ENCODE peak calls at places on chromosomes 2 and 18, in four cellular contexts. I, F, L and R are unnamed samples.

GRCh38 chr2:62627667-62628066 is 77.8 kb upstream of the EHBP1 start:
- DNase-seq in F (no peak), I (no peak), L (no peak), R (no peak)

GRCh38 chr2:23537991-23538390 is 153.0 kb downstream of the KLHL29 start:
- DNase-seq in I (no peak), F (no peak), L (peak; percentile 40), R (no peak)

GRCh38 chr18:38790303-38790702 is 1224.7 kb upstream of the CELF4 start:
- DNase-seq in L (no peak), I (no peak), F (no peak), R (no peak)

GRCh38 chr2:240433973-240434727 is 1.3 kb upstream of the GPC1 start:
- DNase-seq in I (peak; percentile 22), L (peak; percentile 95), F (no peak), R (peak; percentile 37)

GRCh38 chr2:11292464-11293255 is 51.8 kb downstream of the ROCK2 start:
- DNase-seq in I (no peak), L (peak; percentile 51), F (no peak), R (no peak)

GRCh38 chr2:174802459-174802858 is 38.2 kb upstream of the CHRNA1 start:
- DNase-seq in L (no peak), F (no peak), I (no peak), R (no peak)

GRCh38 chr2:11698009-11698922 is 28.3 kb upstream of the NTSR2 start:
- DNase-seq in L (peak; percentile 76), F (no peak), I (peak; percentile 50), R (no peak)

GRCh38 chr2:232535761-232536530 is 3.5 kb upstream of the CHRNG start:
- DNase-seq in I (no peak), F (no peak), L (no peak), R (no peak)

GRCh38 chr18:42514522-42514921 is 559.5 kb downstream of the PIK3C3 start:
- DNase-seq in I (no peak), F (no peak), L (peak; percentile 34), R (peak; percentile 86)

GRCh38 chr18:32267463-32267862 is 77.6 kb downstream of the MEP1B start:
- DNase-seq in I (no peak), L (no peak), F (no peak), R (no peak)

GRCh38 chr2:39737661-39738060 is 41.4 kb downstream of the THUMPD2 start:
- DNase-seq in F (no peak), I (no peak), L (peak; percentile 82), R (no peak)

GRCh38 chr18:51802589-51802988 is 537.4 kb upstream of the DCC start:
- DNase-seq in F (no peak), L (no peak), I (no peak), R (no peak)

GRCh38 chr2:229454934-229455631 is 184.0 kb upstream of the PID1 start:
- DNase-seq in I (no peak), F (no peak), L (peak; percentile 91), R (no peak)

GRCh38 chr2:26299488-26300092 is 46.4 kb upstream of the SELENOI start:
- DNase-seq in I (no peak), L (peak; percentile 80), F (peak; percentile 13), R (no peak)

GRCh38 chr18:55096261-55097026 is 137.2 kb upstream of the CCDC68 start:
- DNase-seq in F (no peak), I (no peak), L (peak; percentile 69), R (no peak)

GRCh38 chr2:106642679-106643078 is 155.5 kb downstream of the CD8B2 start:
- DNase-seq in F (no peak), L (no peak), I (no peak), R (no peak)

GRCh38 chr2:172200495-172201085 is 97.9 kb upstream of the DLX2 start:
- DNase-seq in I (no peak), L (peak; percentile 70), F (no peak), R (no peak)

GRCh38 chr18:8998481-8999217 is 103.8 kb upstream of the NDUFV2 start:
- DNase-seq in I (no peak), F (no peak), L (peak; percentile 56), R (no peak)

GRCh38 chr2:180707175-180707866 is 273.1 kb upstream of the UBE2E3 start:
- DNase-seq in L (no peak), I (no peak), F (no peak), R (no peak)

GRCh38 chr2:65370387-65371093 is 61.9 kb downstream of the SPRED2 start:
- DNase-seq in L (no peak), I (no peak), F (no peak), R (no peak)

GRCh38 chr18:37565138-37565984 is at the start of gene CELF4:
- DNase-seq in L (no peak), F (no peak), I (no peak), R (no peak)

GRCh38 chr18:26549103-26549485 is 741 bp upstream of the KCTD1 start:
- DNase-seq in I (no peak), L (peak; percentile 45), F (no peak), R (no peak)

GRCh38 chr2:50490991-50491390 is 540.9 kb downstream of the NRXN1 start:
- DNase-seq in I (no peak), F (no peak), L (no peak), R (no peak)

GRCh38 chr2:173468394-173468793 is 113.7 kb downstream of the CDCA7 start:
- DNase-seq in L (no peak), F (no peak), I (no peak), R (no peak)

GRCh38 chr2:240935101-240935876 is 29.2 kb downstream of the CROCC2 start:
- DNase-seq in I (no peak), L (no peak), F (no peak), R (no peak)

GRCh38 chr2:56239437-56239836 is 55.6 kb downstream of the CCDC85A start:
- DNase-seq in F (no peak), L (peak; percentile 38), I (no peak), R (no peak)

GRCh38 chr2:85504434-85505261 is 34.3 kb upstream of the MAT2A start:
- DNase-seq in I (no peak), F (no peak), L (peak; percentile 91), R (peak; percentile 99)

GRCh38 chr2:176931588-176932563 is 280.7 kb upstream of the HNRNPA3 start:
- DNase-seq in F (no peak), L (peak; percentile 16), I (no peak), R (peak; percentile 60)

GRCh38 chr2:99940963-99941362 is 201.4 kb downstream of the AFF3 start:
- DNase-seq in L (peak; percentile 11), I (no peak), F (no peak), R (peak; percentile 19)

GRCh38 chr2:211599146-211599545 is 939.5 kb downstream of the ERBB4 start:
- DNase-seq in L (no peak), I (no peak), F (no peak), R (no peak)

GRCh38 chr2:44295113-44295512 is 19.8 kb downstream of the SLC3A1 start:
- DNase-seq in F (no peak), I (no peak), L (no peak), R (no peak)

GRCh38 chr18:75097491-75098225 is 111.3 kb downstream of the PTGR3 start:
- DNase-seq in I (no peak), L (no peak), F (no peak), R (no peak)

GRCh38 chr2:144183744-144184143 is 336.2 kb downstream of the ZEB2 start:
- DNase-seq in I (no peak), F (peak; percentile 42), L (no peak), R (no peak)

GRCh38 chr18:79507546-79508480 is 112.1 kb downstream of the NFATC1 start:
- DNase-seq in I (peak; percentile 85), F (no peak), L (peak; percentile 70), R (peak; percentile 7)

GRCh38 chr2:219688560-219689445 is 61.4 kb downstream of the SLC4A3 start:
- DNase-seq in L (peak; percentile 94), F (no peak), I (peak; percentile 23), R (no peak)

GRCh38 chr2:19313553-19313952 is 44.9 kb downstream of the OSR1 start:
- DNase-seq in I (no peak), F (no peak), L (no peak), R (no peak)

GRCh38 chr2:19320813-19321212 is 37.6 kb downstream of the OSR1 start:
- DNase-seq in F (no peak), I (no peak), L (no peak), R (no peak)

GRCh38 chr2:19321946-19322345 is 36.5 kb downstream of the OSR1 start:
- DNase-seq in F (no peak), I (no peak), L (peak; percentile 53), R (no peak)

GRCh38 chr2:19319698-19320097 is 38.7 kb downstream of the OSR1 start:
- DNase-seq in I (no peak), F (no peak), L (no peak), R (no peak)

GRCh38 chr2:19319064-19319463 is 39.4 kb downstream of the OSR1 start:
- DNase-seq in F (no peak), I (no peak), L (no peak), R (no peak)
- H3K4me3 ChIP-seq in F (no peak overlapping the region), I (no peak overlapping the region), L (no peak overlapping the region), R (no peak overlapping the region)

DNA sequence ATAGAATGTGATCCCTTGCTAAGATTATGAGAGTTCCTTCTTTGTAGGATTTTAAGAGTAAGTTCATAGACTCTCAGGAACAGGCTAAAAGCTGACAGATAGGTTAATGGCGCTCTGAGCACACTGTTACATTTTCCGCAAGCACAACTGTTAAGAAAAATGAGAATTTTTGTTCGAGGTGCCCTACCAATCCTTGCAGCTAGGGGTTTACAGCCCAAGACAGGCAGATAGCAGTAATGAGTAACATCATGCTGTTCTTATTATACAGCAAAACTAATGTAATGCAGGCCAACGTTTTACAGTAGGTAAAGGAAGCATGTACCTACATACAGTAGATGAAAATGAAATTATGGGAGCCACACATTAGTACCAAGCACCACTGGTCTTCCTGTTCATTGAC is 11.2 kb upstream of the BOD1L2 start:
- DNase-seq in F (no peak), I (no peak), L (no peak), R (no peak)
- TF ChIP-seq CTCF in F (no peak), I (no peak), L (peak; percentile 43), R (peak; percentile 24)

GRCh38 chr18:14964002-14964401 is 216.0 kb downstream of the ANKRD30B start:
- DNase-seq in I (no peak), F (no peak), L (no peak), R (no peak)
- H3K4me3 ChIP-seq in I (no peak overlapping the region), F (no peak overlapping the region), L (no peak overlapping the region), R (no peak overlapping the region)

GRCh38 chr2:9112079-9112721 is 94.4 kb upstream of the ASAP2 start:
- DNase-seq in I (no peak), F (no peak), L (peak; percentile 92), R (no peak)

GRCh38 chr2:9109871-9110270 is 96.7 kb upstream of the ASAP2 start:
- DNase-seq in I (no peak), F (no peak), L (no peak), R (no peak)

GRCh38 chr2:9113262-9113661 is 93.3 kb upstream of the ASAP2 start:
- DNase-seq in L (no peak), F (no peak), I (no peak), R (no peak)

GRCh38 chr2:9110346-9110884 is 96.2 kb upstream of the ASAP2 start:
- DNase-seq in I (no peak), L (no peak), F (no peak), R (no peak)

DNA sequence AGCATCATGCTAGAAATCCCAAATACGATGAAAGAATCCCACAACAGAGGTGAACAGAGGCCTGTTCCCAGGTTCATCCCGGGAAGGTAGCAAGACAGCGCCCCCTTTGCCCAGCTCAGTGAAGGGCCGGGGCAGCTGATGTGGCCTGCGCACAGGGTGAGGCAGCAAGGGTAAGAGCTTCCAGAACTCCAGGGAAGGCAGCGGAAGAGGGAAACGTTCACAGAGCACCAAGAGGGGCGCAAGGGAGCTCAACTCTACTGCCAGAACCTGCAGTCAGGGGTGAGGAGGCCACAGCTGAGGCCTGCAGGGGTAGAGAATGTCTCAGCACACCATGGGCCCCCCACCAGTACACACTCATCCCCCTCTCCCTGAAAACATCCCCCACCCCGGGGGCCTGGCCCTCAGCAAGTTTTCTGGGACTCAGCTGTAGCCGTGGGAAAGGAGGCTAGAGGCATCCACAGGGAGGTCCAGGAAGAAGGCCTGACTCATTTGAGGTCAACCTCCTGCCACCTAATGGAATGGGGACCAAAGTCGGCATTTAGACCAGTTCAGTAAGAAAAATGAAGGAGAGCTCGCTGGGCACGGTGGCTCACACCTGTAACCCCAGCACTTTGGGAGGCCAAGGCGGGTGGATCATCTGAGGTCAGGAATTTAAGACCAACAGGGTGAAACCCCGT is 95.6 kb upstream of the ASAP2 start:
- DNase-seq in I (no peak), L (no peak), F (no peak), R (no peak)
- TF ChIP-seq CTCF in I (peak; percentile 14), L (no peak), F (no peak), R (peak; percentile 43)